ENCODE peak calls at places on chromosomes 5 and 9, in ten cellular contexts. K, O, X, I, A, M, V, B, G and P are unnamed samples.
A peak's percentile ranks its signal among the peaks of the same experiment; 100 is the strongest.

GRCh38 chr5:74903165-74903787 is 37.1 kb upstream of the FAM169A start:
- DNase-seq in K (peak; percentile 2), O (no peak), X (peak; percentile 82), I (peak; percentile 55), A (peak; percentile 68), M (no peak), V (no peak), B (peak; percentile 84), G (no peak), P (no peak)

GRCh38 chr5:133993152-133993548 is 11.6 kb downstream of the VDAC1 start:
- DNase-seq in K (peak; percentile 78), O (no peak), X (peak; percentile 51), I (no peak), A (no peak), M (no peak), V (no peak), B (no peak), G (no peak), P (no peak)

GRCh38 chr5:172891716-172892421 is 57.8 kb downstream of the ERGIC1 start:
- DNase-seq in K (peak; percentile 65), O (no peak), X (no peak), I (no peak), A (no peak), M (no peak), V (no peak), B (no peak), G (no peak), P (peak; percentile 86)

GRCh38 chr9:72467766-72468738 is 53.4 kb upstream of the TMC1 start:
- DNase-seq in K (peak; percentile 37), O (no peak), X (no peak), I (no peak), A (no peak), M (no peak), V (no peak), B (no peak), G (no peak), P (no peak)

GRCh38 chr5:1564182-1564748 is 40.5 kb upstream of the LPCAT1 start:
- DNase-seq in K (peak; percentile 84), O (no peak), X (peak; percentile 80), I (no peak), A (no peak), M (peak; percentile 33), V (no peak), B (no peak), G (no peak), P (no peak)

GRCh38 chr5:39333104-39333503 is 31.2 kb downstream of the C9 start:
- DNase-seq in K (no peak), O (no peak), X (no peak), I (no peak), A (no peak), M (no peak), V (no peak), B (no peak), G (no peak), P (no peak)

GRCh38 chr9:5455181-5455580 is 4.8 kb downstream of the CD274 start:
- DNase-seq in K (peak; percentile 79), O (no peak), X (peak; percentile 96), I (no peak), A (no peak), M (peak; percentile 37), V (no peak), B (no peak), G (no peak), P (no peak)

GRCh38 chr5:64147849-64148441 is 17.7 kb upstream of the RNF180 start:
- DNase-seq in K (peak; percentile 54), O (no peak), X (peak; percentile 49), I (peak; percentile 75), A (no peak), M (no peak), V (no peak), B (peak; percentile 72), G (no peak), P (peak; percentile 69)

GRCh38 chr9:22512495-22512894 is 65.9 kb downstream of the DMRTA1 start:
- DNase-seq in K (no peak), O (no peak), X (no peak), I (no peak), A (no peak), M (no peak), V (no peak), B (no peak), G (no peak), P (no peak)

GRCh38 chr5:125451622-125452021 is 705.2 kb upstream of the ZNF608 start:
- DNase-seq in K (no peak), O (no peak), X (no peak), I (no peak), A (no peak), M (no peak), V (no peak), B (no peak), G (no peak), P (no peak)

GRCh38 chr5:118553662-118554061 is 434.7 kb downstream of the DTWD2 start:
- DNase-seq in K (peak; percentile 100), O (no peak), X (no peak), I (no peak), A (no peak), M (peak; percentile 100), V (no peak), B (no peak), G (no peak), P (no peak)

GRCh38 chr5:170611446-170612088 is 107.7 kb downstream of the KCNIP1 start:
- DNase-seq in K (no peak), O (no peak), X (no peak), I (no peak), A (no peak), M (no peak), V (no peak), B (no peak), G (no peak), P (peak; percentile 35)

GRCh38 chr5:139402561-139403158 is 1.2 kb downstream of the SPATA24 start:
- DNase-seq in K (no peak), O (no peak), X (no peak), I (peak; percentile 49), A (peak; percentile 70), M (no peak), V (no peak), B (peak; percentile 79), G (no peak), P (no peak)

GRCh38 chr5:28779161-28779754 is 1740.9 kb upstream of the CDH9 start:
- DNase-seq in K (no peak), O (no peak), X (peak; percentile 4), I (peak; percentile 26), A (no peak), M (no peak), V (peak; percentile 26), B (no peak), G (no peak), P (no peak)

GRCh38 chr5:55338810-55339243 is 31.0 kb downstream of the MTREX start:
- DNase-seq in K (peak; percentile 34), O (no peak), X (no peak), I (no peak), A (peak; percentile 76), M (no peak), V (no peak), B (no peak), G (no peak), P (no peak)

GRCh38 chr5:113215401-113216060 is 219.3 kb downstream of the TSSK1B start:
- DNase-seq in K (peak; percentile 28), O (no peak), X (no peak), I (no peak), A (no peak), M (no peak), V (no peak), B (no peak), G (no peak), P (no peak)

GRCh38 chr5:95730011-95730700 is 980 bp upstream of the RHOBTB3 start:
- DNase-seq in K (no peak), O (no peak), X (no peak), I (no peak), A (no peak), M (no peak), V (no peak), B (no peak), G (no peak), P (no peak)

GRCh38 chr9:2082802-2083201 is 67.7 kb downstream of the SMARCA2 start:
- DNase-seq in K (peak; percentile 31), O (no peak), X (no peak), I (no peak), A (no peak), M (no peak), V (no peak), B (no peak), G (no peak), P (no peak)

GRCh38 chr5:56432326-56432725 is 199.2 kb upstream of the ANKRD55 start:
- DNase-seq in K (no peak), O (no peak), X (no peak), I (no peak), A (no peak), M (no peak), V (no peak), B (no peak), G (no peak), P (no peak)

GRCh38 chr9:133664651-133665050 is 28.5 kb downstream of the DBH start:
- DNase-seq in K (no peak), O (no peak), X (no peak), I (no peak), A (no peak), M (no peak), V (peak; percentile 63), B (no peak), G (no peak), P (no peak)